ENCODE peak calls at places on chromosomes 12 and 14, in eight cellular contexts. L is RPMI8226, A is AG08395, W is right cardiac atrium, O is EL, Q is epithelial cell of esophagus, B is AG09319, R is MCF 10A. D is an unnamed sample.

GRCh38 chr14:74978416-74978947 is 23.1 kb upstream of the PGF start:
- DNase-seq in L (no peak), A (no peak), W (no peak), O (peak), Q (peak), B (no peak), R (peak), D (no peak)

GRCh38 chr14:68978550-68978911 is 571 bp downstream of the ACTN1 start:
- DNase-seq in L (no peak), A (peak), W (peak), O (peak), Q (peak), B (no peak), R (peak), D (no peak)

GRCh38 chr12:59708484-59708883 is 112.7 kb downstream of the SLC16A7 start:
- DNase-seq in L (no peak), A (no peak), W (no peak), O (peak), Q (peak), B (no peak), R (no peak), D (no peak)

GRCh38 chr12:42885677-42886076 is 296.1 kb upstream of the PRICKLE1 start:
- DNase-seq in L (no peak), A (no peak), W (no peak), O (no peak), Q (no peak), B (no peak), R (no peak), D (no peak)

GRCh38 chr12:51900323-51900889 is 6.9 kb upstream of the ACVRL1 start:
- DNase-seq in L (no peak), A (no peak), W (no peak), O (no peak), Q (no peak), B (no peak), R (no peak), D (no peak)

GRCh38 chr12:4116251-4117111 is 157.1 kb upstream of the CCND2 start:
- DNase-seq in L (peak), A (peak), W (no peak), O (peak), Q (peak), B (peak), R (peak), D (no peak)

GRCh38 chr14:95361373-95362179 is 41.9 kb upstream of the CLMN start:
- DNase-seq in L (peak), A (peak), W (peak), O (no peak), Q (peak), B (no peak), R (peak), D (no peak)

GRCh38 chr12:88036368-88036965 is 7.3 kb upstream of the C12orf50 start:
- DNase-seq in L (peak), A (peak), W (no peak), O (peak), Q (peak), B (peak), R (peak), D (no peak)

GRCh38 chr12:121927798-121928197 is 9.4 kb downstream of the CFAP251 start:
- DNase-seq in L (no peak), A (no peak), W (no peak), O (peak), Q (no peak), B (no peak), R (no peak), D (no peak)

GRCh38 chr12:80988986-80989385 is 51.3 kb upstream of the LIN7A start:
- DNase-seq in L (no peak), A (no peak), W (peak), O (no peak), Q (no peak), B (no peak), R (no peak), D (no peak)